ENCODE peak calls at places on chromosomes 13 and 19, in seven cellular contexts. G is stimulated activated CD4-positive, alpha-beta T cell treated with anti-CD3 and anti-CD28 coated beads, Interleukin-2, amount 100 ng/mL, for 48 hours; J is colonic mucosa; S is stromal cell of bone marrow; T is naive B cell; M is mucosa of descending colon; P is left lung. N is an unnamed sample.

GRCh38 chr19:18439025-18439909 is 1.3 kb upstream of the ISYNA1 start:
- DNase-seq in G (no peak), J (no peak), S (no peak), T (no peak), M (no peak), P (no peak), N (no peak)

GRCh38 chr19:38898788-38899446 is 501 bp downstream of the SIRT2 start:
- DNase-seq in G (no peak), J (peak), S (peak), T (no peak), M (no peak), P (no peak), N (no peak)

GRCh38 chr13:39503048-39503447 is 99.9 kb downstream of the LHFPL6 start:
- DNase-seq in G (no peak), J (no peak), S (no peak), T (no peak), M (no peak), P (no peak), N (no peak)

GRCh38 chr13:84927442-84928169 is 871.6 kb downstream of the SLITRK6 start:
- DNase-seq in G (no peak), J (no peak), S (no peak), T (no peak), M (no peak), P (peak), N (no peak)

GRCh38 chr13:43830481-43830873 is 43.7 kb upstream of the ENOX1 start:
- DNase-seq in G (no peak), J (no peak), S (peak), T (no peak), M (no peak), P (no peak), N (no peak)

GRCh38 chr19:47542030-47542475 is 27.2 kb upstream of the NAPA start:
- DNase-seq in G (no peak), J (no peak), S (no peak), T (no peak), M (no peak), P (no peak), N (no peak)

GRCh38 chr13:100825551-100825950 is 151.0 kb upstream of the TMTC4 start:
- DNase-seq in G (no peak), J (no peak), S (peak), T (no peak), M (no peak), P (no peak), N (no peak)

GRCh38 chr19:11418518-11419506 is at the start of gene RGL3:
- DNase-seq in G (no peak), J (peak), S (no peak), T (peak), M (no peak), P (peak), N (peak)

GRCh38 chr19:6828698-6829633 is 56.5 kb downstream of the VAV1 start:
- DNase-seq in G (peak), J (no peak), S (no peak), T (no peak), M (no peak), P (no peak), N (no peak)

GRCh38 chr13:53041968-53042485 is 13.4 kb downstream of the OLFM4 start:
- DNase-seq in G (no peak), J (no peak), S (no peak), T (no peak), M (no peak), P (no peak), N (no peak)

N was measured in Caco-2.